ENCODE peak calls at places on chromosome 20, in ten cellular contexts. One of them, this sample, is unnamed.

GRCh38 chr20:37902504-37903313 is at the start of gene VSTM2L:
- DNase-seq in SJSA1: peak; percentile 36
- DNase-seq in substantia nigra: no peak
- DNase-seq in RWPE1: peak; percentile 81
- DNase-seq in left ventricle myocardium inferior: no peak
- DNase-seq in dorsolateral prefrontal cortex: peak; percentile 16
- DNase-seq in right cardiac atrium: peak; percentile 69
- DNase-seq in HepG2: no peak
- DNase-seq in stomach: peak; percentile 34
- DNase-seq in breast epithelium: no peak
- DNase-seq in this sample: no peak

GRCh38 chr20:53829706-53830521 is 236.3 kb upstream of the ZNF217 start:
- DNase-seq in left ventricle myocardium inferior: no peak
- DNase-seq in substantia nigra: no peak
- DNase-seq in stomach: no peak
- DNase-seq in breast epithelium: no peak
- DNase-seq in HepG2: peak; percentile 94
- DNase-seq in SJSA1: peak; percentile 78
- DNase-seq in right cardiac atrium: no peak
- DNase-seq in RWPE1: peak; percentile 17
- DNase-seq in dorsolateral prefrontal cortex: no peak
- DNase-seq in this sample: no peak

GRCh38 chr20:62624325-62624690 is 18.0 kb upstream of the SLCO4A1 start:
- DNase-seq in breast epithelium: no peak
- DNase-seq in dorsolateral prefrontal cortex: no peak
- DNase-seq in right cardiac atrium: peak; percentile 65
- DNase-seq in RWPE1: no peak
- DNase-seq in substantia nigra: no peak
- DNase-seq in SJSA1: no peak
- DNase-seq in HepG2: peak; percentile 64
- DNase-seq in stomach: peak; percentile 71
- DNase-seq in left ventricle myocardium inferior: no peak
- DNase-seq in this sample: no peak

GRCh38 chr20:5729348-5729747 is 20.9 kb upstream of the SHLD1 start:
- DNase-seq in stomach: no peak
- DNase-seq in right cardiac atrium: no peak
- DNase-seq in dorsolateral prefrontal cortex: no peak
- DNase-seq in substantia nigra: no peak
- DNase-seq in HepG2: no peak
- DNase-seq in SJSA1: peak; percentile 5
- DNase-seq in left ventricle myocardium inferior: no peak
- DNase-seq in RWPE1: no peak
- DNase-seq in breast epithelium: no peak
- DNase-seq in this sample: no peak

GRCh38 chr20:47189060-47189459 is 167.4 kb downstream of the ZMYND8 start:
- DNase-seq in right cardiac atrium: no peak
- DNase-seq in left ventricle myocardium inferior: no peak
- DNase-seq in stomach: no peak
- DNase-seq in dorsolateral prefrontal cortex: no peak
- DNase-seq in SJSA1: no peak
- DNase-seq in HepG2: no peak
- DNase-seq in RWPE1: no peak
- DNase-seq in breast epithelium: no peak
- DNase-seq in substantia nigra: no peak
- DNase-seq in this sample: no peak

GRCh38 chr20:53578492-53579222 is 15.0 kb downstream of the ZNF217 start:
- DNase-seq in stomach: peak; percentile 47
- DNase-seq in dorsolateral prefrontal cortex: peak; percentile 48
- DNase-seq in RWPE1: peak; percentile 94
- DNase-seq in breast epithelium: peak; percentile 28
- DNase-seq in left ventricle myocardium inferior: no peak
- DNase-seq in right cardiac atrium: peak; percentile 37
- DNase-seq in HepG2: peak; percentile 94
- DNase-seq in substantia nigra: peak; percentile 2
- DNase-seq in SJSA1: peak; percentile 90
- DNase-seq in this sample: no peak

GRCh38 chr20:48684501-48685041 is 143.2 kb downstream of the PREX1 start:
- DNase-seq in HepG2: no peak
- DNase-seq in dorsolateral prefrontal cortex: no peak
- DNase-seq in stomach: peak; percentile 81
- DNase-seq in RWPE1: no peak
- DNase-seq in substantia nigra: no peak
- DNase-seq in SJSA1: no peak
- DNase-seq in left ventricle myocardium inferior: no peak
- DNase-seq in right cardiac atrium: no peak
- DNase-seq in breast epithelium: no peak
- DNase-seq in this sample: no peak

GRCh38 chr20:45581702-45582101 is 2.6 kb upstream of the WFDC8 start:
- DNase-seq in RWPE1: no peak
- DNase-seq in SJSA1: no peak
- DNase-seq in left ventricle myocardium inferior: no peak
- DNase-seq in dorsolateral prefrontal cortex: no peak
- DNase-seq in stomach: no peak
- DNase-seq in breast epithelium: no peak
- DNase-seq in right cardiac atrium: no peak
- DNase-seq in HepG2: no peak
- DNase-seq in substantia nigra: no peak
- DNase-seq in this sample: no peak

GRCh38 chr20:58112017-58112781 is 116.3 kb downstream of the ANKRD60 start:
- DNase-seq in SJSA1: no peak
- DNase-seq in breast epithelium: no peak
- DNase-seq in right cardiac atrium: no peak
- DNase-seq in stomach: no peak
- DNase-seq in HepG2: no peak
- DNase-seq in left ventricle myocardium inferior: no peak
- DNase-seq in dorsolateral prefrontal cortex: no peak
- DNase-seq in RWPE1: peak; percentile 99
- DNase-seq in substantia nigra: no peak
- DNase-seq in this sample: peak; percentile 63

GRCh38 chr20:53328956-53329355 is 264.7 kb downstream of the ZNF217 start:
- DNase-seq in stomach: no peak
- DNase-seq in HepG2: no peak
- DNase-seq in RWPE1: no peak
- DNase-seq in substantia nigra: no peak
- DNase-seq in breast epithelium: no peak
- DNase-seq in right cardiac atrium: no peak
- DNase-seq in SJSA1: no peak
- DNase-seq in dorsolateral prefrontal cortex: no peak
- DNase-seq in left ventricle myocardium inferior: no peak
- DNase-seq in this sample: no peak

GRCh38 chr20:46255440-46256104 is 52.7 kb downstream of the CDH22 start:
- DNase-seq in HepG2: peak; percentile 64
- DNase-seq in left ventricle myocardium inferior: peak; percentile 78
- DNase-seq in SJSA1: peak; percentile 1
- DNase-seq in substantia nigra: no peak
- DNase-seq in right cardiac atrium: peak; percentile 90
- DNase-seq in stomach: peak; percentile 93
- DNase-seq in RWPE1: peak; percentile 97
- DNase-seq in dorsolateral prefrontal cortex: peak; percentile 99
- DNase-seq in breast epithelium: peak; percentile 65
- DNase-seq in this sample: peak; percentile 84

GRCh38 chr20:31595654-31596411 is 9.3 kb upstream of the ID1 start:
- DNase-seq in breast epithelium: peak; percentile 72
- DNase-seq in right cardiac atrium: peak; percentile 98
- DNase-seq in dorsolateral prefrontal cortex: no peak
- DNase-seq in substantia nigra: peak; percentile 13
- DNase-seq in stomach: peak; percentile 65
- DNase-seq in RWPE1: peak; percentile 54
- DNase-seq in left ventricle myocardium inferior: peak; percentile 89
- DNase-seq in SJSA1: peak; percentile 98
- DNase-seq in HepG2: peak; percentile 96
- DNase-seq in this sample: peak; percentile 94

GRCh38 chr20:60037120-60037499 is 78.9 kb downstream of the CDH26 start:
- DNase-seq in right cardiac atrium: no peak
- DNase-seq in left ventricle myocardium inferior: no peak
- DNase-seq in RWPE1: no peak
- DNase-seq in SJSA1: peak; percentile 41
- DNase-seq in substantia nigra: no peak
- DNase-seq in breast epithelium: no peak
- DNase-seq in stomach: no peak
- DNase-seq in dorsolateral prefrontal cortex: no peak
- DNase-seq in HepG2: no peak
- DNase-seq in this sample: no peak

GRCh38 chr20:38238834-38239233 is 21.7 kb downstream of the KIAA1755 start:
- DNase-seq in RWPE1: no peak
- DNase-seq in breast epithelium: no peak
- DNase-seq in dorsolateral prefrontal cortex: no peak
- DNase-seq in HepG2: no peak
- DNase-seq in right cardiac atrium: no peak
- DNase-seq in SJSA1: no peak
- DNase-seq in substantia nigra: no peak
- DNase-seq in left ventricle myocardium inferior: no peak
- DNase-seq in stomach: no peak
- DNase-seq in this sample: no peak

GRCh38 chr20:62768815-62769287 is 27.4 kb upstream of the MRGBP start:
- DNase-seq in right cardiac atrium: peak; percentile 47
- DNase-seq in dorsolateral prefrontal cortex: no peak
- DNase-seq in breast epithelium: no peak
- DNase-seq in HepG2: no peak
- DNase-seq in RWPE1: peak; percentile 73
- DNase-seq in SJSA1: no peak
- DNase-seq in stomach: peak; percentile 82
- DNase-seq in left ventricle myocardium inferior: no peak
- DNase-seq in substantia nigra: no peak
- DNase-seq in this sample: no peak

GRCh38 chr20:36183155-36183944 is 28.8 kb downstream of the EPB41L1 start:
- DNase-seq in stomach: no peak
- DNase-seq in HepG2: peak; percentile 97
- DNase-seq in dorsolateral prefrontal cortex: no peak
- DNase-seq in right cardiac atrium: no peak
- DNase-seq in left ventricle myocardium inferior: no peak
- DNase-seq in SJSA1: no peak
- DNase-seq in substantia nigra: no peak
- DNase-seq in RWPE1: no peak
- DNase-seq in breast epithelium: no peak
- DNase-seq in this sample: no peak
- H3K27ac ChIP-seq in stomach: no peak overlapping the region
- H3K27ac ChIP-seq in HepG2: peak overlapping the region; percentile 94
- H3K27ac ChIP-seq in dorsolateral prefrontal cortex: no peak overlapping the region
- H3K27ac ChIP-seq in right cardiac atrium: no peak overlapping the region
- H3K27ac ChIP-seq in left ventricle myocardium inferior: no peak overlapping the region
- H3K27ac ChIP-seq in SJSA1: no peak overlapping the region
- H3K27ac ChIP-seq in substantia nigra: no peak overlapping the region
- H3K27ac ChIP-seq in RWPE1: no peak overlapping the region
- H3K27ac ChIP-seq in breast epithelium: no peak overlapping the region
- H3K27ac ChIP-seq in this sample: no peak overlapping the region

DNA sequence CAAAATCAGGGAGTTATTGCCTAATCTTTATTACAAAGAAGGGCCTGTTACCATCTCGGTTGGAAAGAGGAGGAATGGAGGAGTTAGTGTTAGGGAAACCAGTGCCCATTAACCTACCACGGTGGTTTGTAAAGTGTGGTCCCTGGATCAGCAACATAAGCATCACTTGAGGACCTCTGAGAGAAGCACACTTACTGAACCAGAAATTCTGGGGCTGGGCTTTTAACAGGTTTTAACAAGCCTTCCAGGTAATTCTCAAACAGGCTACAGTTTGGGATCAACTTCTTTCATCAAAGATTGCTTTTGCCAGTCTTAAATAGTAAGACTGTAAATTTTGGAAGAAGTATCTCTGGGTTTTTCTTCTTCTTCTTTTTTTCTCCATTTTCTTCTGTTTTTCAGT is 329.5 kb upstream of the JAG1 start:
- DNase-seq in SJSA1: no peak
- DNase-seq in breast epithelium: no peak
- DNase-seq in stomach: no peak
- DNase-seq in HepG2: no peak
- DNase-seq in left ventricle myocardium inferior: no peak
- DNase-seq in right cardiac atrium: no peak
- DNase-seq in substantia nigra: no peak
- DNase-seq in RWPE1: no peak
- DNase-seq in dorsolateral prefrontal cortex: no peak
- DNase-seq in this sample: no peak
- H3K27ac ChIP-seq in SJSA1: peak overlapping the region; percentile 85
- H3K27ac ChIP-seq in breast epithelium: peak overlapping the region; percentile 39
- H3K27ac ChIP-seq in stomach: no peak overlapping the region
- H3K27ac ChIP-seq in HepG2: no peak overlapping the region
- H3K27ac ChIP-seq in left ventricle myocardium inferior: peak overlapping the region; percentile 54
- H3K27ac ChIP-seq in right cardiac atrium: no peak overlapping the region
- H3K27ac ChIP-seq in substantia nigra: no peak overlapping the region
- H3K27ac ChIP-seq in RWPE1: no peak overlapping the region
- H3K27ac ChIP-seq in dorsolateral prefrontal cortex: no peak overlapping the region
- H3K27ac ChIP-seq in this sample: peak overlapping the region; percentile 28

GRCh38 chr20:50193169-50193850 is 2.7 kb downstream of the CEBPB start:
- DNase-seq in left ventricle myocardium inferior: no peak
- DNase-seq in RWPE1: no peak
- DNase-seq in dorsolateral prefrontal cortex: no peak
- DNase-seq in breast epithelium: no peak
- DNase-seq in SJSA1: peak; percentile 52
- DNase-seq in substantia nigra: no peak
- DNase-seq in right cardiac atrium: peak; percentile 61
- DNase-seq in HepG2: no peak
- DNase-seq in stomach: no peak
- DNase-seq in this sample: no peak
- H3K27ac ChIP-seq in left ventricle myocardium inferior: peak overlapping the region; percentile 99
- H3K27ac ChIP-seq in RWPE1: peak overlapping the region; percentile 95
- H3K27ac ChIP-seq in dorsolateral prefrontal cortex: peak overlapping the region; percentile 92
- H3K27ac ChIP-seq in breast epithelium: peak overlapping the region; percentile 94
- H3K27ac ChIP-seq in SJSA1: peak overlapping the region; percentile 97
- H3K27ac ChIP-seq in substantia nigra: peak overlapping the region; percentile 63
- H3K27ac ChIP-seq in right cardiac atrium: peak overlapping the region; percentile 65
- H3K27ac ChIP-seq in HepG2: peak overlapping the region; percentile 79
- H3K27ac ChIP-seq in stomach: peak overlapping the region; percentile 73
- H3K27ac ChIP-seq in this sample: peak overlapping the region; percentile 96

GRCh38 chr20:50798650-50799049 is 3.8 kb downstream of the BCAS4 start:
- DNase-seq in SJSA1: no peak
- DNase-seq in substantia nigra: no peak
- DNase-seq in HepG2: peak; percentile 55
- DNase-seq in stomach: no peak
- DNase-seq in breast epithelium: no peak
- DNase-seq in left ventricle myocardium inferior: no peak
- DNase-seq in RWPE1: no peak
- DNase-seq in dorsolateral prefrontal cortex: no peak
- DNase-seq in right cardiac atrium: no peak
- DNase-seq in this sample: no peak
- H3K27ac ChIP-seq in SJSA1: no peak overlapping the region
- H3K27ac ChIP-seq in substantia nigra: no peak overlapping the region
- H3K27ac ChIP-seq in HepG2: no peak overlapping the region
- H3K27ac ChIP-seq in stomach: no peak overlapping the region
- H3K27ac ChIP-seq in breast epithelium: peak overlapping the region; percentile 66
- H3K27ac ChIP-seq in left ventricle myocardium inferior: no peak overlapping the region
- H3K27ac ChIP-seq in RWPE1: no peak overlapping the region
- H3K27ac ChIP-seq in dorsolateral prefrontal cortex: no peak overlapping the region
- H3K27ac ChIP-seq in right cardiac atrium: no peak overlapping the region
- H3K27ac ChIP-seq in this sample: no peak overlapping the region

DNA sequence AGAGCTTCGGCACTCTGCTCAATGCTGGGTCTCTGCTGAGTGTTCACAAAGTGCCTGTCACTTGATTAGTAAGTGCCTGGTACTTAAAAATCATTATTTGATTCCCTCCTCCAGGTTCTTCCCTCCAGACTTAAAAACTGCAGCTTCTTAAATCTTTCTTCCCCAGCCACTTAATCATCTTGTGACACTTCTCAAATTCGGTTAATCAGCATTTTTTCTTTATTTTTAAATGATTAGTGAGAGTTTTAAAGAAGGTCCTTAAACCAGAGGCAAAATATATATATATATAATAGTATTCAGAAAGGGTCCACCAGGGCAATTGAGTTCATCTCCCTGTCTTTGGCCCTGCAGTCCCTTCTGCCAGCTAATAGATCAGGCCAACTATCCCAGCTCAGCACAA is 8.0 kb upstream of the BANF2 start:
- DNase-seq in left ventricle myocardium inferior: no peak
- DNase-seq in dorsolateral prefrontal cortex: no peak
- DNase-seq in right cardiac atrium: no peak
- DNase-seq in HepG2: no peak
- DNase-seq in stomach: no peak
- DNase-seq in RWPE1: no peak
- DNase-seq in SJSA1: no peak
- DNase-seq in breast epithelium: no peak
- DNase-seq in substantia nigra: no peak
- DNase-seq in this sample: no peak
- H3K27ac ChIP-seq in left ventricle myocardium inferior: no peak overlapping the region
- H3K27ac ChIP-seq in dorsolateral prefrontal cortex: no peak overlapping the region
- H3K27ac ChIP-seq in right cardiac atrium: no peak overlapping the region
- H3K27ac ChIP-seq in HepG2: no peak overlapping the region
- H3K27ac ChIP-seq in stomach: no peak overlapping the region
- H3K27ac ChIP-seq in RWPE1: no peak overlapping the region
- H3K27ac ChIP-seq in SJSA1: no peak overlapping the region
- H3K27ac ChIP-seq in breast epithelium: no peak overlapping the region
- H3K27ac ChIP-seq in substantia nigra: no peak overlapping the region
- H3K27ac ChIP-seq in this sample: no peak overlapping the region